ENCODE peak calls at places on chromosomes 7 and 10, in nine cellular contexts. One of them, this sample, is unnamed.

GRCh38 chr7:121331048-121331447 is 2.2 kb downstream of the WNT16 start:
- DNase-seq in lower lobe of right lung: no peak
- DNase-seq in tibial nerve: no peak
- DNase-seq in suprapubic skin: no peak
- DNase-seq in K562: no peak
- DNase-seq in fibroblast of mammary gland: no peak
- DNase-seq in GM12878: no peak
- DNase-seq in CD8-positive, alpha-beta T cell: no peak
- DNase-seq in fibroblast of pulmonary artery: no peak
- DNase-seq in this sample: no peak

GRCh38 chr10:131742371-131743000 is 158.3 kb upstream of the PPP2R2D start:
- DNase-seq in CD8-positive, alpha-beta T cell: no peak
- DNase-seq in K562: no peak
- DNase-seq in tibial nerve: no peak
- DNase-seq in lower lobe of right lung: no peak
- DNase-seq in GM12878: no peak
- DNase-seq in fibroblast of pulmonary artery: no peak
- DNase-seq in suprapubic skin: no peak
- DNase-seq in fibroblast of mammary gland: no peak
- DNase-seq in this sample: no peak

GRCh38 chr10:21195149-21195731 is 298.1 kb upstream of the NEBL start:
- DNase-seq in GM12878: no peak
- DNase-seq in fibroblast of pulmonary artery: no peak
- DNase-seq in K562: no peak
- DNase-seq in CD8-positive, alpha-beta T cell: no peak
- DNase-seq in tibial nerve: no peak
- DNase-seq in suprapubic skin: no peak
- DNase-seq in lower lobe of right lung: no peak
- DNase-seq in fibroblast of mammary gland: no peak
- DNase-seq in this sample: no peak

GRCh38 chr7:155300641-155301452 is 3.2 kb downstream of the INSIG1 start:
- DNase-seq in suprapubic skin: no peak
- DNase-seq in K562: no peak
- DNase-seq in CD8-positive, alpha-beta T cell: no peak
- DNase-seq in tibial nerve: no peak
- DNase-seq in fibroblast of pulmonary artery: no peak
- DNase-seq in GM12878: no peak
- DNase-seq in lower lobe of right lung: no peak
- DNase-seq in fibroblast of mammary gland: no peak
- DNase-seq in this sample: no peak

GRCh38 chr10:29735628-29736324 is 101.0 kb upstream of the SVIL start:
- DNase-seq in lower lobe of right lung: peak
- DNase-seq in fibroblast of pulmonary artery: peak
- DNase-seq in suprapubic skin: peak
- DNase-seq in fibroblast of mammary gland: peak
- DNase-seq in K562: peak
- DNase-seq in GM12878: no peak
- DNase-seq in CD8-positive, alpha-beta T cell: peak
- DNase-seq in tibial nerve: peak
- DNase-seq in this sample: peak

GRCh38 chr10:62380002-62380401 is 5.8 kb downstream of the ZNF365 start:
- DNase-seq in K562: no peak
- DNase-seq in CD8-positive, alpha-beta T cell: no peak
- DNase-seq in tibial nerve: no peak
- DNase-seq in suprapubic skin: no peak
- DNase-seq in fibroblast of mammary gland: peak
- DNase-seq in GM12878: no peak
- DNase-seq in fibroblast of pulmonary artery: peak
- DNase-seq in lower lobe of right lung: no peak
- DNase-seq in this sample: peak

GRCh38 chr7:127654404-127655392 is 2.7 kb downstream of the SND1 start:
- DNase-seq in suprapubic skin: no peak
- DNase-seq in CD8-positive, alpha-beta T cell: no peak
- DNase-seq in K562: no peak
- DNase-seq in GM12878: no peak
- DNase-seq in lower lobe of right lung: no peak
- DNase-seq in tibial nerve: no peak
- DNase-seq in fibroblast of mammary gland: peak
- DNase-seq in fibroblast of pulmonary artery: no peak
- DNase-seq in this sample: no peak

GRCh38 chr10:33665512-33665911 is 331.0 kb upstream of the NRP1 start:
- DNase-seq in K562: no peak
- DNase-seq in tibial nerve: no peak
- DNase-seq in fibroblast of mammary gland: peak
- DNase-seq in GM12878: no peak
- DNase-seq in suprapubic skin: no peak
- DNase-seq in fibroblast of pulmonary artery: peak
- DNase-seq in CD8-positive, alpha-beta T cell: no peak
- DNase-seq in lower lobe of right lung: no peak
- DNase-seq in this sample: peak

GRCh38 chr10:121235692-121236091 is 362.6 kb downstream of the FGFR2 start:
- DNase-seq in K562: no peak
- DNase-seq in tibial nerve: no peak
- DNase-seq in lower lobe of right lung: no peak
- DNase-seq in CD8-positive, alpha-beta T cell: no peak
- DNase-seq in suprapubic skin: no peak
- DNase-seq in fibroblast of pulmonary artery: no peak
- DNase-seq in fibroblast of mammary gland: no peak
- DNase-seq in GM12878: no peak
- DNase-seq in this sample: no peak

GRCh38 chr7:33258561-33258960 is 129.2 kb downstream of the BBS9 start:
- DNase-seq in lower lobe of right lung: no peak
- DNase-seq in GM12878: no peak
- DNase-seq in fibroblast of mammary gland: peak
- DNase-seq in K562: no peak
- DNase-seq in tibial nerve: no peak
- DNase-seq in fibroblast of pulmonary artery: peak
- DNase-seq in CD8-positive, alpha-beta T cell: no peak
- DNase-seq in suprapubic skin: no peak
- DNase-seq in this sample: no peak

GRCh38 chr7:35691827-35692307 is 3.1 kb downstream of the HERPUD2 start:
- DNase-seq in fibroblast of mammary gland: peak
- DNase-seq in tibial nerve: no peak
- DNase-seq in CD8-positive, alpha-beta T cell: no peak
- DNase-seq in fibroblast of pulmonary artery: no peak
- DNase-seq in K562: peak
- DNase-seq in lower lobe of right lung: no peak
- DNase-seq in suprapubic skin: no peak
- DNase-seq in GM12878: no peak
- DNase-seq in this sample: peak

GRCh38 chr7:124645704-124646103 is 119.9 kb downstream of the GPR37 start:
- DNase-seq in K562: no peak
- DNase-seq in CD8-positive, alpha-beta T cell: no peak
- DNase-seq in tibial nerve: no peak
- DNase-seq in lower lobe of right lung: no peak
- DNase-seq in fibroblast of mammary gland: no peak
- DNase-seq in fibroblast of pulmonary artery: no peak
- DNase-seq in GM12878: no peak
- DNase-seq in suprapubic skin: no peak
- DNase-seq in this sample: no peak

GRCh38 chr7:138092486-138093028 is 16.3 kb downstream of the AKR1D1 start:
- DNase-seq in GM12878: no peak
- DNase-seq in lower lobe of right lung: no peak
- DNase-seq in suprapubic skin: no peak
- DNase-seq in K562: no peak
- DNase-seq in fibroblast of mammary gland: no peak
- DNase-seq in tibial nerve: no peak
- DNase-seq in CD8-positive, alpha-beta T cell: no peak
- DNase-seq in fibroblast of pulmonary artery: no peak
- DNase-seq in this sample: no peak

GRCh38 chr10:52463831-52464230 is 149.8 kb downstream of the DKK1 start:
- DNase-seq in fibroblast of pulmonary artery: no peak
- DNase-seq in lower lobe of right lung: no peak
- DNase-seq in GM12878: no peak
- DNase-seq in CD8-positive, alpha-beta T cell: no peak
- DNase-seq in tibial nerve: no peak
- DNase-seq in fibroblast of mammary gland: no peak
- DNase-seq in suprapubic skin: no peak
- DNase-seq in K562: no peak
- DNase-seq in this sample: no peak

GRCh38 chr7:145957160-145957890 is 159.3 kb upstream of the CNTNAP2 start:
- DNase-seq in suprapubic skin: no peak
- DNase-seq in fibroblast of pulmonary artery: peak
- DNase-seq in lower lobe of right lung: no peak
- DNase-seq in fibroblast of mammary gland: no peak
- DNase-seq in tibial nerve: no peak
- DNase-seq in K562: no peak
- DNase-seq in GM12878: no peak
- DNase-seq in CD8-positive, alpha-beta T cell: no peak
- DNase-seq in this sample: no peak

GRCh38 chr7:150564045-150564444 is 3.1 kb upstream of the GIMAP4 start:
- DNase-seq in suprapubic skin: no peak
- DNase-seq in tibial nerve: no peak
- DNase-seq in fibroblast of mammary gland: no peak
- DNase-seq in K562: no peak
- DNase-seq in GM12878: no peak
- DNase-seq in CD8-positive, alpha-beta T cell: no peak
- DNase-seq in lower lobe of right lung: no peak
- DNase-seq in fibroblast of pulmonary artery: no peak
- DNase-seq in this sample: no peak

GRCh38 chr10:22684707-22685106 is 29.7 kb downstream of the PIP4K2A start:
- DNase-seq in tibial nerve: no peak
- DNase-seq in lower lobe of right lung: no peak
- DNase-seq in K562: no peak
- DNase-seq in suprapubic skin: no peak
- DNase-seq in CD8-positive, alpha-beta T cell: no peak
- DNase-seq in fibroblast of pulmonary artery: no peak
- DNase-seq in GM12878: no peak
- DNase-seq in fibroblast of mammary gland: peak
- DNase-seq in this sample: no peak

GRCh38 chr7:135508853-135509588 is 881 bp downstream of the CNOT4 start:
- DNase-seq in GM12878: peak
- DNase-seq in fibroblast of pulmonary artery: peak
- DNase-seq in K562: no peak
- DNase-seq in CD8-positive, alpha-beta T cell: no peak
- DNase-seq in fibroblast of mammary gland: peak
- DNase-seq in lower lobe of right lung: no peak
- DNase-seq in tibial nerve: peak
- DNase-seq in suprapubic skin: no peak
- DNase-seq in this sample: peak

GRCh38 chr10:93261089-93261488 is 187.4 kb downstream of the CYP26A1 start:
- DNase-seq in suprapubic skin: no peak
- DNase-seq in fibroblast of pulmonary artery: no peak
- DNase-seq in fibroblast of mammary gland: no peak
- DNase-seq in K562: no peak
- DNase-seq in tibial nerve: no peak
- DNase-seq in lower lobe of right lung: no peak
- DNase-seq in CD8-positive, alpha-beta T cell: no peak
- DNase-seq in GM12878: no peak
- DNase-seq in this sample: no peak

GRCh38 chr7:81470084-81470723 is 299.6 kb downstream of the HGF start:
- DNase-seq in lower lobe of right lung: peak
- DNase-seq in fibroblast of pulmonary artery: peak
- DNase-seq in suprapubic skin: no peak
- DNase-seq in tibial nerve: peak
- DNase-seq in fibroblast of mammary gland: peak
- DNase-seq in CD8-positive, alpha-beta T cell: no peak
- DNase-seq in K562: peak
- DNase-seq in GM12878: no peak
- DNase-seq in this sample: peak

GRCh38 chr7:105649727-105650381 is 68.6 kb upstream of the EFCAB10 start:
- DNase-seq in K562: no peak
- DNase-seq in fibroblast of mammary gland: peak
- DNase-seq in GM12878: no peak
- DNase-seq in suprapubic skin: no peak
- DNase-seq in CD8-positive, alpha-beta T cell: no peak
- DNase-seq in lower lobe of right lung: no peak
- DNase-seq in fibroblast of pulmonary artery: peak
- DNase-seq in tibial nerve: no peak
- DNase-seq in this sample: peak

GRCh38 chr10:76031099-76031498 is 599.7 kb downstream of the LRMDA start:
- DNase-seq in suprapubic skin: no peak
- DNase-seq in lower lobe of right lung: no peak
- DNase-seq in K562: no peak
- DNase-seq in tibial nerve: no peak
- DNase-seq in fibroblast of pulmonary artery: no peak
- DNase-seq in GM12878: no peak
- DNase-seq in CD8-positive, alpha-beta T cell: no peak
- DNase-seq in fibroblast of mammary gland: no peak
- DNase-seq in this sample: no peak
- H3K4me3 ChIP-seq in suprapubic skin: no peak
- H3K4me3 ChIP-seq in lower lobe of right lung: no peak
- H3K4me3 ChIP-seq in K562: no peak
- H3K4me3 ChIP-seq in tibial nerve: no peak
- H3K4me3 ChIP-seq in fibroblast of pulmonary artery: no peak
- H3K4me3 ChIP-seq in GM12878: no peak
- H3K4me3 ChIP-seq in CD8-positive, alpha-beta T cell: no peak
- H3K4me3 ChIP-seq in fibroblast of mammary gland: no peak
- H3K4me3 ChIP-seq in this sample: no peak

DNA sequence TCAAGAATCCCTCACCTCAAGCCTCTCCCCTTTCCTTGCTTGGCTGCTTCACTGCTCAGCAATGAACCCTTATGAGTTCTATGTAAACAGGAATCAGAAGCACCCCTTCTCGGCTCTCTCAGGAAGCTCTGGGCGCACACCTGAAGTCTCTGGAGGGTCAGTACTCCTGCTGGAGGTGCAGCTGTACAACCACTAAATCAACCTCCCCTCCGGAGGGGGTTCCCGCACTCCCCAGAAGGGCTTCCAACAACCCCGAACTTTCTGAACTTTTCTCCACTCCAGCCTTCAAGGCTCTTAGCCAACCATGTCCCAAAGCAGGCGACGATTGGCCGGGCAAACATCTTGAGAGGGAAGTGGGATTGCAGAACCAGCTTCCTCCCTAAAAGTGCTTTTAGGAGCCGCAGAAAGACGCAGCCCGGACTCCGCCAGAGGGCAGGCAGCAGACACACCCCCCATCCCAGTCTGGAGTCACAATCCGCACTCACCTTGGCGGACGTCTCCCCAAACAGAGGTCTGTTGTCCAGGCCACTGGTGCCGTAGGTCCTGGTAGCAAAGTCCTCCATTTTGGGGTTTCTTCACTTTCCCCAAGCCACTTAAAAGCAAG is 489 bp downstream of the TMEM243 start:
- DNase-seq in CD8-positive, alpha-beta T cell: no peak
- DNase-seq in lower lobe of right lung: peak
- DNase-seq in K562: peak
- DNase-seq in fibroblast of pulmonary artery: peak
- DNase-seq in GM12878: no peak
- DNase-seq in tibial nerve: peak
- DNase-seq in suprapubic skin: peak
- DNase-seq in fibroblast of mammary gland: peak
- DNase-seq in this sample: peak
- TF ChIP-seq CTCF in CD8-positive, alpha-beta T cell: no peak
- TF ChIP-seq CTCF in lower lobe of right lung: no peak
- TF ChIP-seq CTCF in K562: peak
- TF ChIP-seq CTCF in fibroblast of pulmonary artery: peak
- TF ChIP-seq CTCF in GM12878: no peak
- TF ChIP-seq CTCF in tibial nerve: no peak
- TF ChIP-seq CTCF in suprapubic skin: no peak
- TF ChIP-seq CTCF in fibroblast of mammary gland: no peak
- TF ChIP-seq CTCF in this sample: peak

GRCh38 chr7:101813414-101814019 is 3.9 kb upstream of the CUX1 start:
- DNase-seq in fibroblast of mammary gland: no peak
- DNase-seq in suprapubic skin: no peak
- DNase-seq in GM12878: no peak
- DNase-seq in fibroblast of pulmonary artery: no peak
- DNase-seq in lower lobe of right lung: no peak
- DNase-seq in K562: no peak
- DNase-seq in CD8-positive, alpha-beta T cell: no peak
- DNase-seq in tibial nerve: no peak
- DNase-seq in this sample: no peak
- H3K4me3 ChIP-seq in fibroblast of mammary gland: no peak
- H3K4me3 ChIP-seq in suprapubic skin: peak
- H3K4me3 ChIP-seq in GM12878: no peak
- H3K4me3 ChIP-seq in fibroblast of pulmonary artery: peak
- H3K4me3 ChIP-seq in lower lobe of right lung: peak
- H3K4me3 ChIP-seq in K562: no peak
- H3K4me3 ChIP-seq in CD8-positive, alpha-beta T cell: no peak
- H3K4me3 ChIP-seq in tibial nerve: peak
- H3K4me3 ChIP-seq in this sample: peak

GRCh38 chr7:65037740-65038678 is 31.5 kb upstream of the ERV3-1 start:
- DNase-seq in GM12878: peak
- DNase-seq in suprapubic skin: peak
- DNase-seq in tibial nerve: peak
- DNase-seq in lower lobe of right lung: peak
- DNase-seq in CD8-positive, alpha-beta T cell: peak
- DNase-seq in fibroblast of pulmonary artery: peak
- DNase-seq in fibroblast of mammary gland: peak
- DNase-seq in K562: peak
- DNase-seq in this sample: peak
- TF ChIP-seq CTCF in GM12878: no peak
- TF ChIP-seq CTCF in suprapubic skin: no peak
- TF ChIP-seq CTCF in tibial nerve: no peak
- TF ChIP-seq CTCF in lower lobe of right lung: no peak
- TF ChIP-seq CTCF in CD8-positive, alpha-beta T cell: peak
- TF ChIP-seq CTCF in fibroblast of pulmonary artery: no peak
- TF ChIP-seq CTCF in fibroblast of mammary gland: no peak
- TF ChIP-seq CTCF in K562: no peak
- TF ChIP-seq CTCF in this sample: no peak

This sample was measured in fibroblast of villous mesenchyme.